ENCODE peak calls at places on chromosomes 12 and 14, in four cellular contexts. Y, P, L and C are unnamed samples. For H3K9me3, the result is how much of the 10 kb centered on the place peaks cover.

GRCh38 chr12:27277846-27278260 is 33.8 kb downstream of the STK38L start:
- DNase-seq in Y (peak), P (no peak), L (no peak), C (no peak)

GRCh38 chr12:7190268-7191055 is 976 bp downstream of the PEX5 start:
- DNase-seq in Y (peak), P (peak), L (peak), C (peak)

GRCh38 chr12:3214508-3215365 is 137.6 kb downstream of the TSPAN9 start:
- DNase-seq in Y (no peak), P (no peak), L (no peak), C (no peak)

GRCh38 chr12:49367381-49368239 is at the start of gene SPATS2:
- DNase-seq in Y (peak), P (no peak), L (peak), C (peak)

GRCh38 chr14:79583738-79584405 is 627.4 kb downstream of the DIO2 start:
- DNase-seq in Y (peak), P (no peak), L (no peak), C (no peak)

GRCh38 chr14:58488550-58488949 is 61.0 kb downstream of the KIAA0586 start:
- DNase-seq in Y (peak), P (no peak), L (no peak), C (no peak)

GRCh38 chr12:53044052-53044581 is 5.7 kb upstream of the TNS2 start:
- DNase-seq in Y (peak), P (peak), L (no peak), C (no peak)

GRCh38 chr12:23423796-23424195 is 525.7 kb downstream of the SOX5 start:
- DNase-seq in Y (no peak), P (no peak), L (no peak), C (no peak)

GRCh38 chr14:65501328-65501727 is 88.8 kb downstream of the FUT8 start:
- DNase-seq in Y (peak), P (no peak), L (no peak), C (no peak)

GRCh38 chr14:20184181-20184580 is 6.5 kb upstream of the OR11G2 start:
- DNase-seq in Y (no peak), P (no peak), L (no peak), C (no peak)
- H3K9me3 ChIP-seq in Y (under half), P (under half), L (under half), C (under half)

DNA sequence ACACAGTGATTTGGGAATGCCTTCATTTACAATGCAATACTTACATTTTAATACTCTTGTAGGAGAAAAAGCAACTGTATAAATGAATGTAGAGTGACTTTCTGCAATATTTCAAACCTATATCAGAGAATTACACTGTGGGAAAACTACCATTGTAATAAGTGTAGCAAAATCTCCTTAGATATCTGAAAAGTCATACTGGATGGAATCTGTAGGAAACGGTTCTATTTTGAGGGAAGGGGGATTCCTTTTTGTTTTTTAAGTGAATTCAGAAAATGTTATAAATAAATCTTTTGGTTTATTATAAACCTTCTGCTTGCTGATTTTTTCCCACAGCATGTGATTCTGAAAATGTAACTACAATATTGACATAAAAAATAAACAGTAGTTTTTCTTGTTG is 23.0 kb downstream of the ZNF891 start:
- DNase-seq in Y (no peak), P (no peak), L (no peak), C (no peak)
- H3K9me3 ChIP-seq in Y (under half), P (half or more), L (half or more), C (under half)

DNA sequence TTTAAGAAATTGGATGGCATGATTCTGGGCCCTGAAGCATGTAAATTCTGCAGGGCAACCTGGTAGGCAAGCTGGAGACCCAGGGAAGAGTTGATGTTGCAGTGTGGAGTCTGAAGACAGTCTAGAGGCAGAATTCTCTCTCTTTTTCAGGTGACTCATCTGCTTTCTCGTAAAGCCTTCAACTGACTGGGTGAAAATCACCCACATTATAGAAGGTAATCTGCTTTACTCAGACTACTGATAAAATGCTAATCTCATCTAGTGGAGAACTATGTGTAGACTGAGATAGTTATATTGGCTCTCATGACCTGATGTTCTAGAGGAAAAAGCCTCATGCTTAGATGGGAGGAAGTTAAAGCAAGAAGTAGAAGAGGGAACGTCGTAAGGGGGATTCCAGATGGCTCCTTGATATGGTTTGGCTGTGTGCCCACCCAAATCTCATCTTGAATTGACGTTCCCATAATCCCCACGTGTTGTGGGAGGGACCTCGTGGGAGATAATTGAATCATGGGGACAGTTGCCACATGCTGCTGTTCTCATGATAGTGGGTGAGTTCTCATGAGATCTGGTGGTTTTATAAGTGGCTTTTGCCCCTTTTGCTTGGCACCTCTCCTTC is 723.8 kb downstream of the BCL11B start:
- DNase-seq in Y (no peak), P (no peak), L (no peak), C (no peak)
- H3K9me3 ChIP-seq in Y (under half), P (under half), L (under half), C (under half)

GRCh38 chr12:103442822-103443221 is 52.9 kb downstream of the C12orf42 start:
- DNase-seq in Y (no peak), P (no peak), L (no peak), C (no peak)

GRCh38 chr12:103441437-103442186 is 54.2 kb downstream of the C12orf42 start:
- DNase-seq in Y (no peak), P (no peak), L (no peak), C (no peak)

GRCh38 chr12:103442187-103442564 is 53.6 kb downstream of the C12orf42 start:
- DNase-seq in Y (no peak), P (no peak), L (no peak), C (no peak)

GRCh38 chr12:103444983-103445382 is 50.8 kb downstream of the C12orf42 start:
- DNase-seq in Y (no peak), P (no peak), L (no peak), C (no peak)
- H3K9me3 ChIP-seq in Y (under half), P (under half), L (under half), C (under half)

GRCh38 chr12:34386016-34386415 is 363.7 kb downstream of the ALG10 start:
- DNase-seq in Y (no peak), P (no peak), L (no peak), C (no peak)
- H3K9me3 ChIP-seq in Y (under half), P (under half), L (under half), C (under half)

DNA sequence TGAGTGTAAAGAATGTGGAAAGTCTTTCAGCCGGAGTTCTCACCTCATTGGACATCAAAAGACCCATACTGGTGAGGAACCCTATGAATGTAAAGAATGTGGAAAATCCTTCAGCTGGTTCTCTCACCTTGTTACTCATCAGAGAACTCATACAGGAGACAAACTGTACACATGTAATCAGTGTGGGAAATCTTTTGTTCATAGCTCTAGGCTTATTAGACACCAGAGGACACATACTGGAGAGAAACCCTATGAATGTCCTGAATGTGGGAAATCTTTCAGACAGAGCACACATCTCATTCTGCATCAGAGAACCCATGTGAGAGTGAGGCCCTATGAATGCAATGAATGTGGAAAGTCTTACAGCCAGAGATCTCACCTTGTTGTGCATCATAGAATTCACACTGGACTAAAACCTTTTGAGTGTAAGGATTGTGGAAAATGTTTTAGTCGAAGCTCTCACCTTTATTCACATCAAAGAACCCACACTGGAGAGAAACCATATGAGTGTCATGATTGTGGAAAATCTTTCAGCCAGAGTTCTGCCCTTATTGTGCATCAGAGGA is 25.1 kb upstream of the ZNF268 start:
- DNase-seq in Y (no peak), P (no peak), L (no peak), C (no peak)
- H3K9me3 ChIP-seq in Y (under half), P (half or more), L (under half), C (under half)